ENCODE peak calls at places on chromosome 15, in five cellular contexts. Y, O, W, V and X are unnamed samples.

GRCh38 chr15:66996099-66996498 is 69.3 kb upstream of the SMAD3 start:
- DNase-seq in Y (peak; percentile 25), O (no peak), W (peak; percentile 67), V (no peak), X (no peak)

GRCh38 chr15:74318376-74319137 is 48.9 kb downstream of the CYP11A1 start:
- DNase-seq in Y (no peak), O (no peak), W (peak; percentile 60), V (no peak), X (peak; percentile 69)

GRCh38 chr15:25844542-25844941 is 18.6 kb downstream of the ATP10A start:
- DNase-seq in Y (no peak), O (no peak), W (no peak), V (no peak), X (no peak)

GRCh38 chr15:51759557-51760070 is 8.2 kb downstream of the TMOD2 start:
- DNase-seq in Y (peak; percentile 97), O (no peak), W (peak; percentile 95), V (no peak), X (no peak)

GRCh38 chr15:60476713-60477112 is 2.2 kb downstream of the ICE2 start:
- DNase-seq in Y (peak; percentile 16), O (no peak), W (peak; percentile 47), V (no peak), X (no peak)

GRCh38 chr15:101092186-101092866 is 159.5 kb downstream of the CHSY1 start:
- DNase-seq in Y (peak; percentile 29), O (no peak), W (peak; percentile 26), V (no peak), X (no peak)

GRCh38 chr15:79089890-79090486 is 592 bp downstream of the RASGRF1 start:
- DNase-seq in Y (no peak), O (no peak), W (no peak), V (no peak), X (no peak)

GRCh38 chr15:91407237-91407889 is 307.3 kb downstream of the SV2B start:
- DNase-seq in Y (peak; percentile 46), O (no peak), W (peak; percentile 12), V (no peak), X (peak; percentile 30)

GRCh38 chr15:68333775-68334470 is 56.4 kb downstream of the FEM1B start:
- DNase-seq in Y (peak; percentile 44), O (no peak), W (peak; percentile 37), V (no peak), X (no peak)

GRCh38 chr15:33654859-33655258 is 313.4 kb upstream of the CHRM5 start:
- DNase-seq in Y (no peak), O (no peak), W (peak; percentile 38), V (no peak), X (no peak)

GRCh38 chr15:77032052-77032646 is 37.2 kb downstream of the PSTPIP1 start:
- DNase-seq in Y (no peak), O (no peak), W (no peak), V (no peak), X (no peak)